ENCODE peak calls at places on chromosome 18, in seven cellular contexts. C, X, Y, R, Z, J and D are unnamed samples.

GRCh38 chr18:11320981-11321380 is 171.6 kb upstream of the PIEZO2 start:
- DNase-seq in C (no peak), X (no peak), Y (no peak), R (peak; percentile 76), Z (no peak), J (no peak), D (no peak)

GRCh38 chr18:35451032-35451431 is 46.7 kb downstream of the INO80C start:
- DNase-seq in C (no peak), X (no peak), Y (no peak), R (no peak), Z (no peak), J (no peak), D (no peak)

GRCh38 chr18:10457798-10458197 is 3.4 kb downstream of the APCDD1 start:
- DNase-seq in C (no peak), X (no peak), Y (no peak), R (no peak), Z (no peak), J (no peak), D (no peak)

GRCh38 chr18:55587341-55588000 is 521 bp downstream of the TCF4 start:
- DNase-seq in C (peak; percentile 52), X (no peak), Y (peak; percentile 26), R (peak; percentile 60), Z (no peak), J (no peak), D (no peak)

GRCh38 chr18:79588636-79589481 is 90.7 kb upstream of the CTDP1 start:
- DNase-seq in C (peak; percentile 94), X (peak; percentile 89), Y (peak; percentile 84), R (peak; percentile 98), Z (peak; percentile 52), J (peak; percentile 50), D (no peak)

GRCh38 chr18:8424917-8425725 is 184.1 kb upstream of the RAB12 start:
- DNase-seq in C (no peak), X (no peak), Y (no peak), R (peak; percentile 95), Z (no peak), J (no peak), D (no peak)

GRCh38 chr18:79405019-79405780 is 9.5 kb downstream of the NFATC1 start:
- DNase-seq in C (peak; percentile 34), X (no peak), Y (no peak), R (no peak), Z (no peak), J (no peak), D (peak; percentile 55)

GRCh38 chr18:38751897-38752296 is 1186.3 kb upstream of the CELF4 start:
- DNase-seq in C (no peak), X (no peak), Y (no peak), R (no peak), Z (no peak), J (peak; percentile 44), D (no peak)

GRCh38 chr18:23451011-23451410 is 2.1 kb upstream of the RIOK3 start:
- DNase-seq in C (no peak), X (no peak), Y (no peak), R (no peak), Z (no peak), J (no peak), D (no peak)

GRCh38 chr18:9038277-9038871 is 64.1 kb upstream of the NDUFV2 start:
- DNase-seq in C (no peak), X (no peak), Y (no peak), R (peak; percentile 32), Z (no peak), J (no peak), D (no peak)

GRCh38 chr18:23966909-23967308 is 47.6 kb upstream of the TTC39C start:
- DNase-seq in C (no peak), X (no peak), Y (no peak), R (no peak), Z (no peak), J (no peak), D (no peak)

GRCh38 chr18:55575949-55576348 is 12.0 kb downstream of the TCF4 start:
- DNase-seq in C (no peak), X (no peak), Y (no peak), R (no peak), Z (no peak), J (no peak), D (no peak)

GRCh38 chr18:57649536-57650495 is 28.2 kb upstream of the NARS1 start:
- DNase-seq in C (no peak), X (no peak), Y (peak; percentile 69), R (peak; percentile 94), Z (no peak), J (no peak), D (no peak)

GRCh38 chr18:58140366-58141325 is 96.6 kb downstream of the NEDD4L start:
- DNase-seq in C (no peak), X (no peak), Y (no peak), R (no peak), Z (no peak), J (no peak), D (no peak)

GRCh38 chr18:48739266-48740067 is 200.6 kb downstream of the CTIF start:
- DNase-seq in C (no peak), X (no peak), Y (no peak), R (no peak), Z (no peak), J (no peak), D (no peak)

GRCh38 chr18:48741866-48742265 is 203.0 kb downstream of the CTIF start:
- DNase-seq in C (no peak), X (no peak), Y (no peak), R (no peak), Z (no peak), J (no peak), D (no peak)

GRCh38 chr18:48742304-48742703 is 203.5 kb downstream of the CTIF start:
- DNase-seq in C (no peak), X (no peak), Y (no peak), R (no peak), Z (no peak), J (no peak), D (no peak)

GRCh38 chr18:48740068-48740440 is 201.2 kb downstream of the CTIF start:
- DNase-seq in C (peak; percentile 65), X (no peak), Y (no peak), R (no peak), Z (no peak), J (no peak), D (no peak)

DNA sequence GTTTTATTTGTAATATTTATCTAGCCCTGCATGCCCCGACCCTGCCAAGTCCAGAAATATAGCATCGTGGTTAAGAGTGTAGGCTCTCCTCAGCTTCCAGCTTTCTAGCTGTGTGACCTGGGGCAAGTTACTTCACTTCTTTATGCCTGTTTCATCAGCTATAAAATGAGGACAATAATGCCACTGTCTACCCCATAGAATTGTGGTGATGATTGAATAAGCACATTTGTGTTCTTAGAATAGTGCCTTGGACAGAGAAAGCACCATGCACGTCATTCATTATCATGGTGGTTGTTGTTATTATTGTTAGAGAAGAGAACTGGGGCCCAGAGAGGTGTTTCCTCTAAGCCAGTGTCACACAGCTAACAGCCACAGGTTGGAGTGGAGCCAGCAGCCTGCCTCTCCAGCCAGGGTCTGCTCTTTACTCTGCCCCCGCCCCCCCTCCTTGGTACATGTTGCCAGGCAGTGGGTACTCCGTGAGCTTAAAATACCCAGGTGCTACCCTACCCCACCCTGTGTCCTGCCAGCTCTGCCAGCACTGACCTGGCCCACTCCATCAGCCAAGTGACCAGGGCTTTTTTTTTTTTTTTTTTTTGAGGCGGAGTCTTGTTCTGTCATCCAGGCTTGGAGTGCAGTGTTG is 202.1 kb downstream of the CTIF start:
- DNase-seq in C (no peak), X (no peak), Y (no peak), R (no peak), Z (no peak), J (no peak), D (no peak)
- H3K4me1 ChIP-seq in C (peaks cover 19% of the 10 kb centered on the region), X (peaks cover 53% of the 10 kb centered on the region), Y (peaks cover 19% of the 10 kb centered on the region), R (peaks cover 42% of the 10 kb centered on the region), Z (no peaks in the 10 kb centered on the region), J (no peaks in the 10 kb centered on the region), D (no peaks in the 10 kb centered on the region)

GRCh38 chr18:63293930-63294329 is 25.6 kb downstream of the BCL2 start:
- DNase-seq in C (no peak), X (no peak), Y (no peak), R (no peak), Z (no peak), J (no peak), D (no peak)

GRCh38 chr18:63298393-63299015 is 21.1 kb downstream of the BCL2 start:
- DNase-seq in C (no peak), X (no peak), Y (no peak), R (no peak), Z (no peak), J (no peak), D (no peak)

GRCh38 chr18:63301458-63301857 is 18.1 kb downstream of the BCL2 start:
- DNase-seq in C (no peak), X (no peak), Y (no peak), R (no peak), Z (no peak), J (no peak), D (no peak)

GRCh38 chr18:63299837-63300787 is 19.5 kb downstream of the BCL2 start:
- DNase-seq in C (no peak), X (no peak), Y (no peak), R (peak; percentile 23), Z (no peak), J (no peak), D (no peak)

DNA sequence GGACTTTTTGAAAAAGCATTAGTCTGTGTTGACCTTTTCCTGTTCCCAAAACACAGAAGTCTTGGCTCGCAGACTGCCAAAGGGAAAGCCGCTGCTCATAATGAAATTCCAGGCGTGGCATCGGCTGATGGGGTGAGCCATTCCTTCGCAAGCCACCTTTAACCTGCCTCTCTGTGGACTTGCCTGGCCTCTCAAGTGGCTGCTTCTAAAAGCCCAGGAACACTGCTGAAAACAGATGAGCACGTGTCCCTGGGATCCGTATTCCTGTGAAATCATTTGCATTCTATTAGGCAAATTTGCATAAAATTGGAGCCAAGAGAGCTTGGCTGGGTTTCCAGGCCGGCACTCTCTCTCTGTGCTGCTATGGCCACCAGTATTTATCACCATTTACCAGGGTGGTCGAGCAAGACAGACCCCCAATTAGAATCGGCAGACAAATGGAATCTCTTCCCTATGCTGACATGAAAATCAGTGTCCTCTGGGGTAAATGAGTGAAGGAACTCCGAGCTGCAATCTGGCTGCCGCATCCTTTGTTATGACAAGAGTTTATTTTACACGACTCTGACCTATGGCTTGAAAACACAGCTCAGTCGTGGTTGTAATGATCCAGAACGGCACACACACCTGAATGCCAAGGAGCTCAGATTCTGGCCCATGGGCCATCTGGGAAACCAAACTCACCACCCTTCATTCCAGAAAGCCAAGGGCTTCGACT is 21.7 kb downstream of the BCL2 start:
- DNase-seq in C (peak; percentile 58), X (no peak), Y (no peak), R (no peak), Z (no peak), J (no peak), D (no peak)
- H3K4me1 ChIP-seq in C (peaks cover 31% of the 10 kb centered on the region), X (peaks cover 39% of the 10 kb centered on the region), Y (peaks cover 53% of the 10 kb centered on the region), R (no peaks in the 10 kb centered on the region), Z (no peaks in the 10 kb centered on the region), J (no peaks in the 10 kb centered on the region), D (peaks cover 62% of the 10 kb centered on the region)

DNA sequence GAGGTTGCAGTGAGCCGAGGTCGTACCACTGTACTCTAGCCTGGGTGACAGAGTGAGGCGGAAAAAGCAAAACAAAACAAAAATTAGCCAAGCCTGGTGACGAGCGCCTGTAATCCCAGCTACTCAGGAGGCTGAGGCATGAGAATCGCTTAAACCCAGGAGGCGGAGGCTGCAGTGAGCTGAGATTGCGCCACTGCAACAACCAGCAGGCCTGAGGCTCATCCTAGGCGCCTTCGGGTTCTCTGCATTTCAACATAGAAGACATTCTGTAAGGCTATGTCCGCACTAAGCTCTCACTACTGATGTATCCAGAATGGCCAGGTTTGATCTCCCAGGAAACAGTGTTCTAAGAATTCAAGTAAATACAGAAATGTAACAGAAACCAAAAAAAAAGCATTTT is 23.5 kb downstream of the PTPN2 start:
- DNase-seq in C (no peak), X (no peak), Y (no peak), R (no peak), Z (no peak), J (no peak), D (no peak)
- H3K4me1 ChIP-seq in C (no peaks in the 10 kb centered on the region), X (peaks cover 3% of the 10 kb centered on the region), Y (peaks cover 9% of the 10 kb centered on the region), R (no peaks in the 10 kb centered on the region), Z (peaks cover 26% of the 10 kb centered on the region), J (no peaks in the 10 kb centered on the region), D (peaks cover 5% of the 10 kb centered on the region)

GRCh38 chr18:2961828-2962227 is 51.1 kb downstream of the LPIN2 start:
- DNase-seq in C (no peak), X (no peak), Y (no peak), R (peak; percentile 57), Z (no peak), J (no peak), D (no peak)
- H3K4me1 ChIP-seq in C (peaks cover 8% of the 10 kb centered on the region), X (peaks cover 36% of the 10 kb centered on the region), Y (peaks cover 60% of the 10 kb centered on the region), R (peaks cover 29% of the 10 kb centered on the region), Z (peaks cover 20% of the 10 kb centered on the region), J (peaks cover 6% of the 10 kb centered on the region), D (peaks cover 74% of the 10 kb centered on the region)